ENCODE peak calls at places on chromosomes 4 and X, in four cellular contexts. C is H7, E is HEK293T, X is EL. W is an unnamed sample.

GRCh38 chr4:140135529-140136021 is 18.4 kb downstream of the MAML3 start:
- DNase-seq in C (no peak), E (peak; percentile 17), X (peak; percentile 39), W (no peak)

GRCh38 chr4:82017680-82018079 is 356.1 kb downstream of the HNRNPD start:
- DNase-seq in C (peak; percentile 22), E (peak; percentile 26), X (peak; percentile 21), W (no peak)

GRCh38 chrX:123263246-123263757 is 79.2 kb downstream of the GRIA3 start:
- DNase-seq in C (no peak), E (no peak), X (no peak), W (no peak)

GRCh38 chrX:41921492-41922124 is 1.7 kb downstream of the CASK start:
- DNase-seq in C (no peak), E (no peak), X (peak; percentile 6), W (no peak)

GRCh38 chr4:138761638-138762205 is 253.9 kb upstream of the NOCT start:
- DNase-seq in C (no peak), E (no peak), X (peak; percentile 14), W (no peak)

GRCh38 chr4:74619931-74620702 is 174.2 kb downstream of the BTC start:
- DNase-seq in C (no peak), E (no peak), X (no peak), W (no peak)

GRCh38 chrX:40748977-40749376 is 13.6 kb upstream of the MED14 start:
- DNase-seq in C (no peak), E (no peak), X (no peak), W (no peak)

GRCh38 chr4:78569291-78569821 is 17.8 kb downstream of the ANXA3 start:
- DNase-seq in C (no peak), E (no peak), X (peak; percentile 87), W (no peak)

GRCh38 chr4:73661646-73662119 is 41.4 kb upstream of the RASSF6 start:
- DNase-seq in C (no peak), E (no peak), X (peak; percentile 98), W (no peak)

GRCh38 chrX:85108165-85108564 is 104.5 kb downstream of the APOOL start:
- DNase-seq in C (no peak), E (no peak), X (no peak), W (no peak)

GRCh38 chrX:140022482-140022881 is 57.2 kb upstream of the CXorf66 start:
- DNase-seq in C (no peak), E (no peak), X (no peak), W (no peak)

GRCh38 chr4:8241895-8242696 is 27.5 kb upstream of the HTRA3 start:
- DNase-seq in C (peak; percentile 99), E (peak; percentile 97), X (peak; percentile 88), W (peak; percentile 86)

GRCh38 chrX:1390621-1391369 is 1.1 kb downstream of the SLC25A6 start:
- DNase-seq in C (no peak), E (no peak), X (no peak), W (peak; percentile 47)

GRCh38 chr4:41639291-41639690 is 101.3 kb downstream of the LIMCH1 start:
- DNase-seq in C (no peak), E (no peak), X (no peak), W (no peak)

GRCh38 chr4:57102050-57102564 is 8.1 kb downstream of the IGFBP7 start:
- DNase-seq in C (no peak), E (no peak), X (peak; percentile 98), W (no peak)

GRCh38 chrX:2457289-2458133 is 43.3 kb downstream of the DHRSX start:
- DNase-seq in C (no peak), E (peak; percentile 42), X (no peak), W (no peak)

GRCh38 chr4:181677203-181677602 is 566.0 kb upstream of the TENM3 start:
- DNase-seq in C (no peak), E (no peak), X (peak; percentile 41), W (no peak)